ENCODE peak calls at places on chromosomes 7 and 10, in ten cellular contexts. V is NCI-H2081, B is fibroblast of pulmonary artery, U is globus pallidus, Q is mucosa of descending colon, C is adipocyte, W is mammary epithelial cell, M is AG08396, J is sciatic nerve, Y is cerebellum. F is an unnamed sample.

GRCh38 chr7:92765725-92766124 is 70.6 kb downstream of the CDK6 start:
- DNase-seq in V (no peak), B (peak), U (no peak), Q (no peak), C (peak), W (peak), M (peak), J (no peak), Y (no peak), F (peak)

GRCh38 chr7:30845426-30846135 is 66.1 kb upstream of the AQP1 start:
- DNase-seq in V (no peak), B (peak), U (peak), Q (peak), C (peak), W (peak), M (peak), J (peak), Y (peak), F (peak)

GRCh38 chr10:73399054-73399453 is 14.8 kb downstream of the ANXA7 start:
- DNase-seq in V (no peak), B (no peak), U (no peak), Q (no peak), C (no peak), W (no peak), M (no peak), J (no peak), Y (no peak), F (no peak)

GRCh38 chr7:69880848-69881247 is 282.6 kb downstream of the AUTS2 start:
- DNase-seq in V (peak), B (no peak), U (no peak), Q (no peak), C (no peak), W (no peak), M (no peak), J (no peak), Y (no peak), F (no peak)

GRCh38 chr10:129704225-129704624 is 237.2 kb downstream of the MGMT start:
- DNase-seq in V (no peak), B (no peak), U (no peak), Q (no peak), C (no peak), W (no peak), M (no peak), J (no peak), Y (no peak), F (no peak)

GRCh38 chr7:105010538-105011523 is 3.2 kb upstream of the KMT2E start:
- DNase-seq in V (no peak), B (peak), U (peak), Q (no peak), C (peak), W (no peak), M (no peak), J (no peak), Y (no peak), F (peak)

GRCh38 chr7:101450064-101450463 is 87.4 kb downstream of the COL26A1 start:
- DNase-seq in V (no peak), B (no peak), U (no peak), Q (no peak), C (no peak), W (no peak), M (no peak), J (no peak), Y (no peak), F (no peak)

GRCh38 chr10:88874271-88874670 is 5.8 kb upstream of the STAMBPL1 start:
- DNase-seq in V (no peak), B (no peak), U (no peak), Q (no peak), C (peak), W (no peak), M (no peak), J (no peak), Y (no peak), F (no peak)

GRCh38 chr10:80713398-80713928 is 175.8 kb downstream of the SH2D4B start:
- DNase-seq in V (no peak), B (no peak), U (no peak), Q (no peak), C (no peak), W (no peak), M (no peak), J (no peak), Y (no peak), F (no peak)

GRCh38 chr7:141071855-141072547 is 1.9 kb upstream of the TMEM178B start:
- DNase-seq in V (peak), B (no peak), U (no peak), Q (no peak), C (no peak), W (no peak), M (no peak), J (no peak), Y (peak), F (no peak)

GRCh38 chr10:11017575-11018425 is at the start of gene CELF2:
- DNase-seq in V (peak), B (no peak), U (no peak), Q (peak), C (peak), W (no peak), M (peak), J (peak), Y (peak), F (no peak)

GRCh38 chr10:95478935-95479334 is 82.2 kb downstream of the SORBS1 start:
- DNase-seq in V (no peak), B (peak), U (no peak), Q (no peak), C (no peak), W (no peak), M (no peak), J (no peak), Y (no peak), F (peak)

GRCh38 chr7:7176421-7177043 is 5.8 kb upstream of the C1GALT1 start:
- DNase-seq in V (no peak), B (peak), U (no peak), Q (no peak), C (peak), W (peak), M (peak), J (no peak), Y (no peak), F (peak)

GRCh38 chr7:139744768-139745250 is 33.0 kb downstream of the HIPK2 start:
- DNase-seq in V (no peak), B (no peak), U (no peak), Q (no peak), C (no peak), W (no peak), M (no peak), J (no peak), Y (no peak), F (no peak)

GRCh38 chr7:99379043-99379577 is 4.6 kb downstream of the ARPC1B start:
- DNase-seq in V (no peak), B (peak), U (peak), Q (peak), C (peak), W (peak), M (peak), J (peak), Y (no peak), F (peak)

GRCh38 chr7:75993689-75994387 is 557 bp downstream of the TMEM120A start:
- DNase-seq in V (no peak), B (peak), U (peak), Q (peak), C (peak), W (peak), M (peak), J (peak), Y (peak), F (peak)